ENCODE peak calls at places on chromosomes 2 and 18, in ten cellular contexts. D is sigmoid colon, Y is HL-60, O is suprapubic skin, F is HCT116, R is Panc1, S is breast epithelium, I is GM23338, E is prostate gland, L is stomach. P is an unnamed sample.

GRCh38 chr18:74476154-74476553 is 19.0 kb upstream of the DIPK1C start:
- DNase-seq in D (no peak), Y (no peak), O (no peak), F (no peak), R (no peak), S (no peak), I (peak), E (no peak), L (no peak), P (no peak)

GRCh38 chr18:39463986-39464385 is 1898.4 kb upstream of the CELF4 start:
- DNase-seq in D (no peak), Y (no peak), O (no peak), F (no peak), R (no peak), S (no peak), I (no peak), E (no peak), L (no peak), P (no peak)

GRCh38 chr18:37445368-37445767 is 120.2 kb downstream of the CELF4 start:
- DNase-seq in D (no peak), Y (no peak), O (no peak), F (no peak), R (no peak), S (no peak), I (no peak), E (no peak), L (no peak), P (no peak)

GRCh38 chr18:23994361-23994902 is 20.1 kb upstream of the TTC39C start:
- DNase-seq in D (peak), Y (no peak), O (no peak), F (peak), R (peak), S (peak), I (peak), E (peak), L (no peak), P (peak)

GRCh38 chr2:129587426-129588064 is 391.9 kb upstream of the RAB6C start:
- DNase-seq in D (no peak), Y (no peak), O (no peak), F (no peak), R (no peak), S (no peak), I (peak), E (no peak), L (no peak), P (no peak)

GRCh38 chr2:20611844-20612356 is 39.0 kb downstream of the HS1BP3 start:
- DNase-seq in D (no peak), Y (no peak), O (no peak), F (no peak), R (no peak), S (no peak), I (no peak), E (no peak), L (no peak), P (no peak)

GRCh38 chr2:16931441-16931840 is 265.8 kb upstream of the CYRIA start:
- DNase-seq in D (no peak), Y (no peak), O (no peak), F (no peak), R (no peak), S (no peak), I (no peak), E (no peak), L (no peak), P (no peak)

GRCh38 chr2:219171231-219171651 is 1.4 kb upstream of the SLC23A3 start:
- DNase-seq in D (peak), Y (no peak), O (no peak), F (peak), R (peak), S (peak), I (peak), E (peak), L (no peak), P (peak)

GRCh38 chr2:38797276-38797675 is 19.3 kb downstream of the GEMIN6 start:
- DNase-seq in D (no peak), Y (no peak), O (no peak), F (no peak), R (no peak), S (no peak), I (no peak), E (no peak), L (no peak), P (no peak)

GRCh38 chr2:44230378-44230777 is 44.9 kb upstream of the SLC3A1 start:
- DNase-seq in D (no peak), Y (no peak), O (no peak), F (no peak), R (no peak), S (no peak), I (peak), E (no peak), L (no peak), P (no peak)

GRCh38 chr2:157789933-157790511 is 86.1 kb downstream of the ACVR1 start:
- DNase-seq in D (peak), Y (no peak), O (no peak), F (no peak), R (no peak), S (peak), I (no peak), E (peak), L (peak), P (peak)

GRCh38 chr2:121171625-121172119 is 113.3 kb downstream of the TFCP2L1 start:
- DNase-seq in D (no peak), Y (no peak), O (peak), F (no peak), R (no peak), S (no peak), I (no peak), E (no peak), L (peak), P (no peak)

GRCh38 chr2:38598991-38599295 is 3.8 kb downstream of the HNRNPLL start:
- DNase-seq in D (no peak), Y (no peak), O (no peak), F (no peak), R (no peak), S (no peak), I (no peak), E (no peak), L (no peak), P (no peak)

GRCh38 chr2:177165731-177166711 is 46.6 kb upstream of the HNRNPA3 start:
- DNase-seq in D (no peak), Y (no peak), O (no peak), F (no peak), R (no peak), S (no peak), I (no peak), E (no peak), L (no peak), P (peak)

GRCh38 chr2:223930002-223930976 is 14.8 kb downstream of the WDFY1 start:
- DNase-seq in D (peak), Y (no peak), O (no peak), F (no peak), R (no peak), S (no peak), I (peak), E (no peak), L (peak), P (peak)

GRCh38 chr2:28670882-28671281 is 80.7 kb upstream of the PPP1CB start:
- DNase-seq in D (no peak), Y (no peak), O (no peak), F (no peak), R (no peak), S (no peak), I (no peak), E (no peak), L (no peak), P (no peak)

GRCh38 chr2:131413148-131413747 is 49.3 kb upstream of the RAB6D start:
- DNase-seq in D (no peak), Y (peak), O (no peak), F (peak), R (peak), S (no peak), I (peak), E (peak), L (no peak), P (no peak)

GRCh38 chr2:44102790-44103642 is 65.7 kb upstream of the PPM1B start:
- DNase-seq in D (no peak), Y (no peak), O (no peak), F (no peak), R (no peak), S (no peak), I (no peak), E (peak), L (no peak), P (no peak)

GRCh38 chr2:48467637-48468036 is 62.3 kb upstream of the STON1 start:
- DNase-seq in D (no peak), Y (no peak), O (no peak), F (no peak), R (no peak), S (no peak), I (no peak), E (no peak), L (no peak), P (no peak)

GRCh38 chr2:175275499-175275898 is 94.0 kb upstream of the ATP5MC3 start:
- DNase-seq in D (no peak), Y (no peak), O (no peak), F (no peak), R (no peak), S (no peak), I (no peak), E (no peak), L (no peak), P (no peak)

GRCh38 chr2:43363086-43363485 is 136.7 kb upstream of the ZFP36L2 start:
- DNase-seq in D (no peak), Y (no peak), O (no peak), F (no peak), R (no peak), S (no peak), I (no peak), E (no peak), L (no peak), P (no peak)

GRCh38 chr18:71919211-71919610 is 624.9 kb downstream of the CBLN2 start:
- DNase-seq in D (no peak), Y (no peak), O (no peak), F (no peak), R (no peak), S (no peak), I (no peak), E (no peak), L (no peak), P (no peak)

GRCh38 chr2:147025611-147026010 is 819.2 kb upstream of the ACVR2A start:
- DNase-seq in D (no peak), Y (no peak), O (no peak), F (no peak), R (no peak), S (no peak), I (no peak), E (peak), L (no peak), P (no peak)

GRCh38 chr2:228545041-228545440 is 363.6 kb upstream of the SPHKAP start:
- DNase-seq in D (no peak), Y (no peak), O (no peak), F (no peak), R (no peak), S (no peak), I (no peak), E (no peak), L (no peak), P (no peak)

GRCh38 chr2:128319773-128320608 is 1.3 kb upstream of the HS6ST1 start:
- DNase-seq in D (peak), Y (no peak), O (no peak), F (no peak), R (no peak), S (peak), I (no peak), E (no peak), L (peak), P (no peak)
- TF ChIP-seq POLR2AphosphoS5 in D (no peak), Y (no peak), O (no peak), F (no peak), R (no peak), S (no peak), I (no peak), E (no peak), L (no peak), P (no peak)

GRCh38 chr18:51154664-51155063 is 42.8 kb downstream of the MEX3C start:
- DNase-seq in D (no peak), Y (no peak), O (no peak), F (no peak), R (no peak), S (no peak), I (no peak), E (no peak), L (no peak), P (no peak)

GRCh38 chr18:51151185-51151567 is 46.3 kb downstream of the MEX3C start:
- DNase-seq in D (no peak), Y (no peak), O (no peak), F (no peak), R (no peak), S (no peak), I (no peak), E (no peak), L (no peak), P (no peak)

GRCh38 chr18:51151568-51152511 is 45.6 kb downstream of the MEX3C start:
- DNase-seq in D (no peak), Y (peak), O (no peak), F (no peak), R (no peak), S (no peak), I (peak), E (no peak), L (peak), P (peak)

GRCh38 chr18:51157215-51157614 is 40.3 kb downstream of the MEX3C start:
- DNase-seq in D (no peak), Y (peak), O (no peak), F (no peak), R (no peak), S (no peak), I (no peak), E (no peak), L (no peak), P (no peak)

DNA sequence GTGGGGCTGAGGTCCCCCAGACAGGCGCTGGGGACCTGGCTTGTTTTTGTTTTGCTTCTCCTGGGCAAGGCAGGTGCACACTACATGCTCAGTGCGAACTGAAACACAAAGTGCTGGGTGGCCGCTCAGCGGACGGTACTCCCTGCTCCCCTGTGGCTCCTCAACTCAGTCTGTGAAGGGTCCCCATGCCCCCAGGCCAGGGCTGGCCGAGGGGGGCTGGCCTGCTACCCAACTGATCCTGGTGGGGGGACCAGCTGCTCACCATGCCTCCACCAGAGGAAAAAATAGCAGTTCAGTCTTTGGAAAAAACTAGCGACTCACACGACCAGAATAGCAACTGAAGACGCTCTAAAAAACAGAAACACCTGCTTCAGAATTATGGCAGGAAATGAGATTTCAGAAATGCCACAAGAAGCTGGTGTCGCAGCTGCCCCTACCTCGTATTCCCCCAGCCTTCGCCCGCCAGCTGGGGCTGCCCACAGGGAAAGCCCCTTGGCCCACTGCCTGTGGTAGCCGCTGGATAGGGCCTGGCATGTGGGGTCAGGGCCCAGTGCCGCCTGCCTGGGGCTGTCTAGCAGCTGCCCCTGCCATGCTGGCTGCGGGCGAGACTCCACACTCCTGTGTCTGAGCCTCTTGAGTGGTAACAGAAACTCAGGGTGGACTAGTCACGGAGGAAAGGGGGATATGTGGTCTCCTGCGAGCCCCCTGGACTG is 43.7 kb downstream of the MEX3C start:
- DNase-seq in D (no peak), Y (no peak), O (no peak), F (no peak), R (no peak), S (no peak), I (no peak), E (no peak), L (no peak), P (peak)
- H3K4me3 ChIP-seq in D (no peak), Y (no peak), O (no peak), F (no peak), R (no peak), S (no peak), I (no peak), E (no peak), L (no peak), P (no peak)

GRCh38 chr2:96839875-96840850 is 3.7 kb downstream of the ANKRD23 start:
- DNase-seq in D (no peak), Y (no peak), O (no peak), F (no peak), R (no peak), S (no peak), I (no peak), E (no peak), L (no peak), P (no peak)
- TF ChIP-seq POLR2AphosphoS5 in D (no peak), Y (no peak), O (no peak), F (no peak), R (no peak), S (no peak), I (no peak), E (no peak), L (no peak), P (no peak)

DNA sequence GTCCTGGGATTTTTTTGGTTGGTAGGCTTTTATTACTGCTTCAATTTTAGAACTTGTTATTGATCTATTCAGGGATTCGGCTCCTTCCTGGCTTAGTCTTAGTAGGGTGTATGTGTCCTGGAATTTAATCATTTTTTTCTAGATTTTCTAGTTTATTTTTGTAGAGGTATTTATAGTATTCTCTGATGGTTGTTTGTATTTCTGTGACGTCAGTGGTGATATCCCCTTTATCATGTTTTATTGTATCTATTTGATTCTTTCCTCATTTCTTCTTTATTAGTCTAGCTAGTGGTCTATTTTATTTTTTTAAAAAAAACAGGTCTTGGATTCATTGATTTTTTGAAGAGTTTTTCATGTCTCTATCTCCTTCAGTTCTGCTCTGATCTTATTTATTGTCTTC is 193.3 kb upstream of the MAP2 start:
- DNase-seq in D (no peak), Y (no peak), O (no peak), F (no peak), R (no peak), S (no peak), I (no peak), E (no peak), L (no peak), P (no peak)
- H3K4me3 ChIP-seq in D (no peak), Y (no peak), O (no peak), F (no peak), R (no peak), S (no peak), I (no peak), E (no peak), L (no peak), P (no peak)

GRCh38 chr2:150474326-150475074 is 13.0 kb downstream of the RND3 start:
- DNase-seq in D (no peak), Y (no peak), O (no peak), F (no peak), R (no peak), S (no peak), I (no peak), E (no peak), L (no peak), P (no peak)

GRCh38 chr2:150469706-150470105 is 17.8 kb downstream of the RND3 start:
- DNase-seq in D (no peak), Y (no peak), O (no peak), F (no peak), R (no peak), S (no peak), I (no peak), E (no peak), L (no peak), P (no peak)

GRCh38 chr2:150470435-150470834 is 17.0 kb downstream of the RND3 start:
- DNase-seq in D (no peak), Y (no peak), O (no peak), F (no peak), R (no peak), S (no peak), I (no peak), E (no peak), L (no peak), P (no peak)

GRCh38 chr2:150473767-150474166 is 13.7 kb downstream of the RND3 start:
- DNase-seq in D (no peak), Y (no peak), O (no peak), F (no peak), R (no peak), S (no peak), I (no peak), E (no peak), L (no peak), P (no peak)

DNA sequence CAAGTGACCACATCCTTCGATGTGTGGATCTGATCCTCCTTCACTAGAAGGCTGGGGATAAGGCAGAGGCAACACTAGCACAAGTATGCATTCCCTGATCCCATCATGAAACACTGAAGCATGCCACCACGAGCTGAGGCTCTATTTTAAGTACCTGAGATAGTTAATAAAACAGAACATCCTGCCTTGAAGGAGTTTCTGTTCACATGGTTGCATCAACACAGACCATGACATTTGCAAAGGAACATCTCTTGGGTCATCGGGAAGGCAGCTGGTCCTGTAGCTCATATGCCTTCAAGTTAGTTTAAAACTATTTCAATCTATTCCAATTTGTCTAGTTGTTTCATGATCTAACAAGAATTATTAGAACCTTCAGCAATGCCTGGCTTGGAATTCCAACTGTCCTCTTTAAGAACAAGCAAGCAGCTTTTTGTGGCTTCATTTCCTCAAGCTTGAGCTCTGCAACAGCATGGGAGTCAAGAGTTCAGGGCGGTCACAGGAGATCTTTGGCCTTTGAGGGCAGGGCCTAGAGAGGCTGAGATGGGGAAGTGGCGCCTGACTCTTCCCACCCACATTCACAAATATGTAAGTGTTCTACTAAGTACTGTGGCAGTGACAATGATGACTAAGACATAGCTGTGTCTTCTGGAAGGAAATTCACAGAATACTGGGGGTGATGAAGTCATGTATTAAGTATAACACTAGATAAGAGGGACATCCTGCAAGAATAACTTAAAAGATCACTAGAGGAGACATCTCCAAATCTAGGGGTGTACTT is 15.2 kb downstream of the RND3 start:
- DNase-seq in D (peak), Y (no peak), O (no peak), F (no peak), R (no peak), S (no peak), I (no peak), E (no peak), L (peak), P (peak)
- TF ChIP-seq POLR2AphosphoS5 in D (no peak), Y (no peak), O (no peak), F (no peak), R (no peak), S (no peak), I (no peak), E (no peak), L (peak), P (peak)

GRCh38 chr2:30264236-30264635 is 32.9 kb downstream of the LBH start:
- DNase-seq in D (no peak), Y (no peak), O (no peak), F (no peak), R (no peak), S (no peak), I (no peak), E (no peak), L (no peak), P (no peak)
- H3K4me3 ChIP-seq in D (no peak), Y (no peak), O (no peak), F (no peak), R (no peak), S (no peak), I (no peak), E (no peak), L (no peak), P (no peak)